ENCODE peak calls at places on chromosome 6, in five cellular contexts. O is right atrium auricular region, G is NCI-H1105 treated with DMSO at 0.1 percent for 48 hours, B is DMS153, R is HT1080. Z is an unnamed sample.

GRCh38 chr6:131976545-131977061 is 25.4 kb upstream of the CCN2 start:
- DNase-seq in R (no peak), O (no peak), G (no peak), B (no peak), Z (no peak)

GRCh38 chr6:43944908-43945777 is 175.1 kb downstream of the VEGFA start:
- DNase-seq in G (no peak), O (no peak), R (no peak), B (no peak), Z (no peak)

GRCh38 chr6:53796791-53797190 is 2.0 kb downstream of the LRRC1 start:
- DNase-seq in O (no peak), G (no peak), R (no peak), B (no peak), Z (no peak)

GRCh38 chr6:81476881-81477280 is 275.6 kb downstream of the TENT5A start:
- DNase-seq in G (no peak), O (no peak), B (no peak), R (peak; percentile 48), Z (no peak)

GRCh38 chr6:134619789-134620188 is 301.9 kb upstream of the SGK1 start:
- DNase-seq in O (no peak), R (peak; percentile 56), G (no peak), B (no peak), Z (no peak)

GRCh38 chr6:31203345-31203979 is 33.0 kb upstream of the POU5F1 start:
- DNase-seq in O (no peak), G (peak; percentile 26), B (peak; percentile 99), R (peak; percentile 93), Z (no peak)

GRCh38 chr6:20877008-20877937 is 343.0 kb downstream of the CDKAL1 start:
- DNase-seq in O (no peak), G (no peak), R (peak; percentile 92), B (no peak), Z (no peak)

GRCh38 chr6:158149641-158150040 is 18.4 kb downstream of the SERAC1 start:
- DNase-seq in B (no peak), O (no peak), G (no peak), R (peak; percentile 73), Z (peak; percentile 65)

GRCh38 chr6:157008568-157008967 is 231.4 kb downstream of the ARID1B start:
- DNase-seq in B (no peak), R (no peak), G (no peak), O (no peak), Z (no peak)

GRCh38 chr6:30895343-30895742 is 11.0 kb downstream of the DDR1 start:
- DNase-seq in B (no peak), R (no peak), G (no peak), O (no peak), Z (no peak)

GRCh38 chr6:15929685-15930084 is 199.2 kb upstream of the MYLIP start:
- DNase-seq in R (no peak), B (no peak), O (no peak), G (peak; percentile 67), Z (no peak)

GRCh38 chr6:158519354-158519753 is 40.5 kb upstream of the TMEM181 start:
- DNase-seq in R (no peak), G (no peak), B (no peak), O (no peak), Z (no peak)

GRCh38 chr6:112222111-112222726 is 32.1 kb downstream of the LAMA4 start:
- DNase-seq in B (no peak), G (no peak), R (no peak), O (no peak), Z (no peak)

GRCh38 chr6:5398530-5398929 is 137.2 kb downstream of the FARS2 start:
- DNase-seq in G (peak; percentile 49), R (peak; percentile 29), O (no peak), B (no peak), Z (peak; percentile 27)

GRCh38 chr6:116229287-116229913 is 24.5 kb downstream of the TSPYL4 start:
- DNase-seq in G (peak; percentile 88), R (no peak), B (no peak), O (peak; percentile 95), Z (no peak)

GRCh38 chr6:144149894-144150672 is at the start of gene STX11:
- DNase-seq in G (peak; percentile 63), O (peak; percentile 71), R (peak; percentile 63), B (no peak), Z (no peak)

GRCh38 chr6:38796006-38796405 is 80.9 kb downstream of the DNAH8 start:
- DNase-seq in G (no peak), B (no peak), O (no peak), R (no peak), Z (no peak)

GRCh38 chr6:53811746-53812145 is 16.9 kb downstream of the LRRC1 start:
- DNase-seq in B (no peak), G (no peak), R (no peak), O (no peak), Z (no peak)

GRCh38 chr6:169960531-169960890 is 209.1 kb downstream of the ERMARD start:
- DNase-seq in R (no peak), O (peak; percentile 42), B (no peak), G (no peak), Z (no peak)

GRCh38 chr6:157615411-157615763 is 207.7 kb upstream of the SNX9 start:
- DNase-seq in G (no peak), B (no peak), R (no peak), O (no peak), Z (no peak)

GRCh38 chr6:135995160-135995898 is 143.8 kb downstream of the PDE7B start:
- DNase-seq in O (no peak), G (no peak), R (peak; percentile 77), B (no peak), Z (no peak)

GRCh38 chr6:43845646-43846045 is 75.6 kb downstream of the VEGFA start:
- DNase-seq in G (no peak), B (no peak), R (no peak), O (no peak), Z (no peak)

GRCh38 chr6:112912351-112913101 is 565.4 kb downstream of the RFPL4B start:
- DNase-seq in R (no peak), B (no peak), G (no peak), O (no peak), Z (no peak)

GRCh38 chr6:156107514-156108150 is 652.0 kb upstream of the NOX3 start:
- DNase-seq in O (no peak), R (no peak), B (peak; percentile 57), G (peak; percentile 100), Z (no peak)

GRCh38 chr6:37615564-37616340 is 81.9 kb downstream of the MDGA1 start:
- DNase-seq in G (no peak), O (no peak), B (no peak), R (peak; percentile 72), Z (no peak)

GRCh38 chr6:27260836-27261375 is 13.4 kb downstream of the PRSS16 start:
- DNase-seq in O (no peak), B (no peak), R (no peak), G (no peak), Z (no peak)

GRCh38 chr6:163720005-163720404 is 305.5 kb downstream of the QKI start:
- DNase-seq in G (peak; percentile 82), O (no peak), B (peak; percentile 83), R (no peak), Z (no peak)

GRCh38 chr6:43625393-43625992 is 3.6 kb downstream of the GTPBP2 start:
- DNase-seq in R (no peak), B (no peak), O (no peak), G (no peak), Z (no peak)

Z was measured in NCI-H446 treated with DMSO at 0.1 percent for 48 hours.